ENCODE peak calls at places on chromosomes 2 and 18, in four cellular contexts. P, O, F and L are unnamed samples.

GRCh38 chr2:227509824-227510619 is 38.1 kb downstream of the AGFG1 start:
- DNase-seq in P (peak; percentile 32), O (no peak), F (no peak), L (no peak)

GRCh38 chr2:112055833-112056625 is 960 bp downstream of the TMEM87B start:
- DNase-seq in P (peak; percentile 89), O (peak; percentile 41), F (peak; percentile 61), L (peak; percentile 60)

GRCh38 chr2:150631236-150631603 is 143.8 kb upstream of the RND3 start:
- DNase-seq in P (no peak), O (no peak), F (no peak), L (no peak)

GRCh38 chr2:218285604-218286003 is 6.7 kb downstream of the TMBIM1 start:
- DNase-seq in P (no peak), O (no peak), F (no peak), L (no peak)

GRCh38 chr2:74741076-74741460 is 87.0 kb downstream of the SEMA4F start:
- DNase-seq in P (no peak), O (no peak), F (no peak), L (no peak)

GRCh38 chr2:40332096-40332826 is 119.6 kb downstream of the SLC8A1 start:
- DNase-seq in P (peak; percentile 77), O (no peak), F (no peak), L (peak; percentile 33)

GRCh38 chr2:96250188-96250587 is 15.6 kb downstream of the TMEM127 start:
- DNase-seq in P (no peak), O (no peak), F (no peak), L (no peak)

GRCh38 chr2:166127217-166128155 is at the start of gene SCN1A:
- DNase-seq in P (peak; percentile 20), O (no peak), F (no peak), L (no peak)

GRCh38 chr2:157055660-157056199 is 201.8 kb upstream of the GALNT5 start:
- DNase-seq in P (no peak), O (no peak), F (no peak), L (peak; percentile 5)

GRCh38 chr2:3493610-3493997 is 25.7 kb downstream of the ADI1 start:
- DNase-seq in P (no peak), O (peak; percentile 49), F (no peak), L (no peak)

GRCh38 chr2:3491716-3492474 is 27.4 kb downstream of the ADI1 start:
- DNase-seq in P (no peak), O (no peak), F (no peak), L (no peak)

GRCh38 chr2:3491306-3491705 is 28.0 kb downstream of the ADI1 start:
- DNase-seq in P (no peak), O (no peak), F (no peak), L (no peak)

GRCh38 chr2:3494984-3495666 is 24.2 kb downstream of the ADI1 start:
- DNase-seq in P (no peak), O (no peak), F (no peak), L (no peak)

DNA sequence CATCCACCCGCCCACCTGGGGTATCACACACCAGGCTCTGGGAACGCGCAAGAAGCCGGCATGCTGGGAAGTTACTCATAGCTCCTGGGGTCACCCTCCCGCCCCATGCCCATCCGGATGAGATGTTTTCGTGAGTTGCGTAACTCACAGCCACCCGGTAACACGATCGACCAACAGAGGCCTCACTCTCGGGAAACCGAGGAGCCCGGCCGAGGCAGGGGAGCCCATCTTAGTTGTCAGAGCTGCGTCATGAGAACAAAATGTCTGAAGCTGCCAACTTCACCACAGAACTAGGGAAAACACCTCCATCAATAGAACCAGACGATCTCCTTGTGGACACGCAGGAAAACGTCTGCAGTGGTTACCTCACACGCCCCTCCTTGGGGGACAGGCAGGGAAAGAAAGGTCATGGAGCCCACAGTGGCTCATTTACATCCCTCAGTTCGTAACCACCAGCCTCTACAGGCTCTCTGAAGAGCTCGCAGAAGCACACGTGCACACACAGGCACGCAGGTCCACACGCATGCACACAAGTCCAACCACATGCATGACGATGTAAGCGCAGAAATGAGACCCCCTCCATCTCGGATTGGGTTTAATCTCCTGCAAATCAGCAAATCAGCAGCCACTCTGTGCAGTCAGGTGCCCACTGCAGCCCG is 26.3 kb downstream of the ADI1 start:
- DNase-seq in P (peak; percentile 11), O (no peak), F (no peak), L (no peak)
- TF ChIP-seq CTCF in P (no peak), O (no peak), F (no peak), L (no peak)

GRCh38 chr2:239193925-239194687 is 206.7 kb downstream of the HDAC4 start:
- DNase-seq in P (no peak), O (peak; percentile 42), F (no peak), L (no peak)
- TF ChIP-seq CTCF in P (peak; percentile 5), O (no peak), F (no peak), L (no peak)

GRCh38 chr2:64654993-64655666 is 1.4 kb upstream of the SERTAD2 start:
- DNase-seq in P (no peak), O (no peak), F (no peak), L (peak; percentile 20)
- TF ChIP-seq CTCF in P (peak; percentile 24), O (no peak), F (peak; percentile 15), L (no peak)

DNA sequence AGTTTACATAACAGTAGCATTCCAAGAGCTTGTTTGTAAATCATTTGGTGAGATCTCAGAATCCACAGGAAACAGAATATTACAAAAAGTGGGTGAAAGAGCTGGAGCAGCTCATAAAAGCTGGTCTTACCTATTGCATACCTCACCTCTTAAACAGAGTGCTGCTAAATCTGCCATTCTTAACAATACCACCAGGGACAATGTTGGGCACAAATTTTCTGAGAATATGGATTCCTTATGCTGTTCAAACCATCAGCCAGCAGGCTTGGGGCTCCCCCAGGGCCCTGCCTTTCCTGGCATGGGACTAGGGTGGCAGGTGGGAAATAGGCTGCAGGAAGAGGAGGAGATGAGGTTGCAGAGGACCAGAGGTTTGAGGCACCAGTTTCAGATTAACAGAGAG is 55.6 kb downstream of the TGFA start:
- DNase-seq in P (no peak), O (no peak), F (no peak), L (peak; percentile 37)
- TF ChIP-seq CTCF in P (no peak), O (peak; percentile 35), F (peak; percentile 45), L (peak; percentile 38)

GRCh38 chr18:78145096-78145495 is 834.5 kb upstream of the SALL3 start:
- DNase-seq in P (no peak), O (no peak), F (no peak), L (no peak)
- TF ChIP-seq CTCF in P (no peak), O (no peak), F (no peak), L (peak; percentile 11)

GRCh38 chr2:127196549-127196948 is 23.6 kb downstream of the CYP27C1 start:
- DNase-seq in P (no peak), O (no peak), F (no peak), L (no peak)

GRCh38 chr2:127199223-127199622 is 20.9 kb downstream of the CYP27C1 start:
- DNase-seq in P (no peak), O (no peak), F (no peak), L (no peak)

GRCh38 chr2:127195140-127196074 is 24.7 kb downstream of the CYP27C1 start:
- DNase-seq in P (no peak), O (no peak), F (no peak), L (no peak)

GRCh38 chr2:127197475-127198385 is 22.4 kb downstream of the CYP27C1 start:
- DNase-seq in P (no peak), O (peak; percentile 82), F (peak; percentile 67), L (peak; percentile 87)

GRCh38 chr2:127196998-127197397 is 23.1 kb downstream of the CYP27C1 start:
- DNase-seq in P (no peak), O (no peak), F (no peak), L (no peak)
- TF ChIP-seq CTCF in P (peak; percentile 16), O (no peak), F (peak; percentile 40), L (peak; percentile 68)

GRCh38 chr2:43192039-43192438 is 34.4 kb downstream of the ZFP36L2 start:
- DNase-seq in P (no peak), O (peak; percentile 51), F (no peak), L (no peak)
- TF ChIP-seq CTCF in P (peak; percentile 20), O (no peak), F (no peak), L (no peak)

GRCh38 chr18:8962906-8963635 is 139.4 kb upstream of the NDUFV2 start:
- DNase-seq in P (no peak), O (no peak), F (no peak), L (no peak)
- TF ChIP-seq CTCF in P (no peak), O (no peak), F (no peak), L (no peak)